ENCODE peak calls at places on chromosomes 16 and 17, in nine cellular contexts. One of them, this sample, is unnamed.

GRCh38 chr17:10156579-10157488 is 41.6 kb downstream of the GAS7 start:
- DNase-seq in HFF-Myc: no peak
- DNase-seq in foreskin fibroblast: no peak
- DNase-seq in esophagus muscularis mucosa: peak
- DNase-seq in OCI-LY7: no peak
- DNase-seq in CD8-positive, alpha-beta T cell: peak
- DNase-seq in stomach: peak
- DNase-seq in HFFc6: no peak
- DNase-seq in GM20000: peak
- DNase-seq in this sample: peak

GRCh38 chr16:20734056-20734455 is 7.6 kb downstream of the THUMPD1 start:
- DNase-seq in HFFc6: no peak
- DNase-seq in HFF-Myc: no peak
- DNase-seq in CD8-positive, alpha-beta T cell: no peak
- DNase-seq in foreskin fibroblast: no peak
- DNase-seq in esophagus muscularis mucosa: no peak
- DNase-seq in stomach: no peak
- DNase-seq in OCI-LY7: no peak
- DNase-seq in GM20000: no peak
- DNase-seq in this sample: no peak

GRCh38 chr16:10103096-10103495 is 79.1 kb downstream of the GRIN2A start:
- DNase-seq in CD8-positive, alpha-beta T cell: no peak
- DNase-seq in HFF-Myc: no peak
- DNase-seq in OCI-LY7: no peak
- DNase-seq in esophagus muscularis mucosa: no peak
- DNase-seq in HFFc6: peak
- DNase-seq in foreskin fibroblast: peak
- DNase-seq in stomach: no peak
- DNase-seq in GM20000: no peak
- DNase-seq in this sample: no peak

GRCh38 chr16:25580071-25580470 is 111.7 kb upstream of the HS3ST4 start:
- DNase-seq in HFF-Myc: no peak
- DNase-seq in OCI-LY7: no peak
- DNase-seq in HFFc6: no peak
- DNase-seq in esophagus muscularis mucosa: peak
- DNase-seq in foreskin fibroblast: no peak
- DNase-seq in GM20000: no peak
- DNase-seq in stomach: no peak
- DNase-seq in CD8-positive, alpha-beta T cell: no peak
- DNase-seq in this sample: no peak

GRCh38 chr17:45906927-45907622 is 12.7 kb downstream of the MAPT start:
- DNase-seq in foreskin fibroblast: no peak
- DNase-seq in HFFc6: no peak
- DNase-seq in GM20000: no peak
- DNase-seq in CD8-positive, alpha-beta T cell: no peak
- DNase-seq in stomach: no peak
- DNase-seq in HFF-Myc: no peak
- DNase-seq in esophagus muscularis mucosa: no peak
- DNase-seq in OCI-LY7: no peak
- DNase-seq in this sample: no peak

GRCh38 chr17:40582328-40582901 is 17.1 kb upstream of the CCR7 start:
- DNase-seq in esophagus muscularis mucosa: no peak
- DNase-seq in HFFc6: no peak
- DNase-seq in HFF-Myc: no peak
- DNase-seq in GM20000: peak
- DNase-seq in foreskin fibroblast: no peak
- DNase-seq in CD8-positive, alpha-beta T cell: peak
- DNase-seq in OCI-LY7: peak
- DNase-seq in stomach: peak
- DNase-seq in this sample: peak

GRCh38 chr17:36652716-36653115 is 51.3 kb downstream of the MRM1 start:
- DNase-seq in HFFc6: no peak
- DNase-seq in foreskin fibroblast: no peak
- DNase-seq in CD8-positive, alpha-beta T cell: no peak
- DNase-seq in esophagus muscularis mucosa: no peak
- DNase-seq in stomach: no peak
- DNase-seq in GM20000: no peak
- DNase-seq in OCI-LY7: no peak
- DNase-seq in HFF-Myc: no peak
- DNase-seq in this sample: no peak

GRCh38 chr16:81601601-81602251 is 157.1 kb downstream of the CMIP start:
- DNase-seq in foreskin fibroblast: peak
- DNase-seq in CD8-positive, alpha-beta T cell: no peak
- DNase-seq in stomach: no peak
- DNase-seq in OCI-LY7: no peak
- DNase-seq in GM20000: no peak
- DNase-seq in esophagus muscularis mucosa: no peak
- DNase-seq in HFFc6: no peak
- DNase-seq in HFF-Myc: no peak
- DNase-seq in this sample: no peak

GRCh38 chr16:11253009-11253994 is 2.7 kb downstream of the SOCS1 start:
- DNase-seq in HFFc6: peak
- DNase-seq in CD8-positive, alpha-beta T cell: peak
- DNase-seq in stomach: no peak
- DNase-seq in HFF-Myc: no peak
- DNase-seq in GM20000: no peak
- DNase-seq in OCI-LY7: peak
- DNase-seq in esophagus muscularis mucosa: no peak
- DNase-seq in foreskin fibroblast: peak
- DNase-seq in this sample: no peak

GRCh38 chr16:68993885-68994284 is 111.6 kb upstream of the HAS3 start:
- DNase-seq in HFFc6: peak
- DNase-seq in CD8-positive, alpha-beta T cell: no peak
- DNase-seq in HFF-Myc: peak
- DNase-seq in stomach: no peak
- DNase-seq in GM20000: no peak
- DNase-seq in OCI-LY7: no peak
- DNase-seq in esophagus muscularis mucosa: no peak
- DNase-seq in foreskin fibroblast: peak
- DNase-seq in this sample: no peak

GRCh38 chr17:50372222-50372621 is 762 bp downstream of the MRPL27 start:
- DNase-seq in HFFc6: no peak
- DNase-seq in CD8-positive, alpha-beta T cell: no peak
- DNase-seq in esophagus muscularis mucosa: no peak
- DNase-seq in foreskin fibroblast: no peak
- DNase-seq in GM20000: no peak
- DNase-seq in HFF-Myc: no peak
- DNase-seq in stomach: no peak
- DNase-seq in OCI-LY7: no peak
- DNase-seq in this sample: no peak

GRCh38 chr17:31573861-31574260 is 182.4 kb downstream of the RAB11FIP4 start:
- DNase-seq in OCI-LY7: no peak
- DNase-seq in stomach: no peak
- DNase-seq in CD8-positive, alpha-beta T cell: no peak
- DNase-seq in GM20000: no peak
- DNase-seq in HFF-Myc: no peak
- DNase-seq in foreskin fibroblast: no peak
- DNase-seq in HFFc6: no peak
- DNase-seq in esophagus muscularis mucosa: no peak
- DNase-seq in this sample: no peak

GRCh38 chr16:55418586-55418985 is 60.4 kb upstream of the MMP2 start:
- DNase-seq in GM20000: no peak
- DNase-seq in HFF-Myc: no peak
- DNase-seq in CD8-positive, alpha-beta T cell: no peak
- DNase-seq in OCI-LY7: no peak
- DNase-seq in esophagus muscularis mucosa: no peak
- DNase-seq in foreskin fibroblast: peak
- DNase-seq in HFFc6: no peak
- DNase-seq in stomach: no peak
- DNase-seq in this sample: no peak

GRCh38 chr16:84042879-84043485 is 387 bp upstream of the SLC38A8 start:
- DNase-seq in HFF-Myc: no peak
- DNase-seq in stomach: no peak
- DNase-seq in OCI-LY7: no peak
- DNase-seq in foreskin fibroblast: no peak
- DNase-seq in GM20000: no peak
- DNase-seq in esophagus muscularis mucosa: no peak
- DNase-seq in CD8-positive, alpha-beta T cell: no peak
- DNase-seq in HFFc6: no peak
- DNase-seq in this sample: no peak
- TF ChIP-seq CTCF in HFF-Myc: no peak
- TF ChIP-seq CTCF in stomach: no peak
- TF ChIP-seq CTCF in OCI-LY7: no peak
- TF ChIP-seq CTCF in foreskin fibroblast: no peak
- TF ChIP-seq CTCF in GM20000: no peak
- TF ChIP-seq CTCF in esophagus muscularis mucosa: no peak
- TF ChIP-seq CTCF in CD8-positive, alpha-beta T cell: no peak
- TF ChIP-seq CTCF in HFFc6: no peak
- TF ChIP-seq CTCF in this sample: no peak

GRCh38 chr17:67624886-67625656 is 92.7 kb upstream of the NOL11 start:
- DNase-seq in GM20000: no peak
- DNase-seq in OCI-LY7: no peak
- DNase-seq in esophagus muscularis mucosa: no peak
- DNase-seq in stomach: no peak
- DNase-seq in CD8-positive, alpha-beta T cell: no peak
- DNase-seq in HFF-Myc: no peak
- DNase-seq in foreskin fibroblast: no peak
- DNase-seq in HFFc6: no peak
- DNase-seq in this sample: no peak

GRCh38 chr17:67623767-67624166 is 94.0 kb upstream of the NOL11 start:
- DNase-seq in GM20000: no peak
- DNase-seq in stomach: no peak
- DNase-seq in foreskin fibroblast: no peak
- DNase-seq in CD8-positive, alpha-beta T cell: no peak
- DNase-seq in HFFc6: no peak
- DNase-seq in esophagus muscularis mucosa: no peak
- DNase-seq in HFF-Myc: no peak
- DNase-seq in OCI-LY7: no peak
- DNase-seq in this sample: no peak

GRCh38 chr17:67625971-67626370 is 91.8 kb upstream of the NOL11 start:
- DNase-seq in HFF-Myc: no peak
- DNase-seq in stomach: no peak
- DNase-seq in OCI-LY7: no peak
- DNase-seq in esophagus muscularis mucosa: no peak
- DNase-seq in HFFc6: no peak
- DNase-seq in GM20000: no peak
- DNase-seq in CD8-positive, alpha-beta T cell: no peak
- DNase-seq in foreskin fibroblast: no peak
- DNase-seq in this sample: no peak

GRCh38 chr17:67629963-67630320 is 87.8 kb upstream of the NOL11 start:
- DNase-seq in GM20000: peak
- DNase-seq in HFFc6: peak
- DNase-seq in stomach: no peak
- DNase-seq in HFF-Myc: peak
- DNase-seq in CD8-positive, alpha-beta T cell: no peak
- DNase-seq in foreskin fibroblast: peak
- DNase-seq in OCI-LY7: peak
- DNase-seq in esophagus muscularis mucosa: no peak
- DNase-seq in this sample: peak

GRCh38 chr17:67628580-67629013 is 89.1 kb upstream of the NOL11 start:
- DNase-seq in CD8-positive, alpha-beta T cell: no peak
- DNase-seq in GM20000: peak
- DNase-seq in HFF-Myc: no peak
- DNase-seq in OCI-LY7: peak
- DNase-seq in stomach: peak
- DNase-seq in HFFc6: no peak
- DNase-seq in esophagus muscularis mucosa: no peak
- DNase-seq in foreskin fibroblast: peak
- DNase-seq in this sample: peak
- TF ChIP-seq CTCF in CD8-positive, alpha-beta T cell: no peak
- TF ChIP-seq CTCF in GM20000: peak
- TF ChIP-seq CTCF in HFF-Myc: peak
- TF ChIP-seq CTCF in OCI-LY7: peak
- TF ChIP-seq CTCF in stomach: no peak
- TF ChIP-seq CTCF in HFFc6: peak
- TF ChIP-seq CTCF in esophagus muscularis mucosa: no peak
- TF ChIP-seq CTCF in foreskin fibroblast: no peak
- TF ChIP-seq CTCF in this sample: peak

DNA sequence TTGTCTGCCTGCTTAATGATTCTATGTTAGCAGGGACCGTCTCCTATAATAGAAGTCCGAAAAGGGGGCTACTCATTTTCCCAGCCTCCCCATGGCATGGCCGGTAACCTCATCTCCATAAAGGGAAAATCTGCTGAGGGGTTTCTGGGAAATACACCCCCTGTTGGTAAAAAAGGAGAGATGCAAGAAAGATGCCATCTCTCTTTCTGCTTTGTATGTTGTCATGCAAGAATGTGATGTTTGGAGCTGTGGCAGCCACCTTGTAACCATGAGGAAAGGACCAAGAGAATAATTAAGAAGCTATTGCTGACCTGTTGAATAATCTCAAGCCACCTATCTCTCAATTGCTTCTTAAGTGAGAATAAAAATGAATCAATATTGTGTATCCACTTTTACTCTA is 94.8 kb upstream of the XYLT1 start:
- DNase-seq in OCI-LY7: no peak
- DNase-seq in foreskin fibroblast: no peak
- DNase-seq in HFFc6: no peak
- DNase-seq in GM20000: no peak
- DNase-seq in stomach: no peak
- DNase-seq in CD8-positive, alpha-beta T cell: no peak
- DNase-seq in HFF-Myc: no peak
- DNase-seq in esophagus muscularis mucosa: no peak
- DNase-seq in this sample: no peak
- TF ChIP-seq CTCF in OCI-LY7: no peak
- TF ChIP-seq CTCF in foreskin fibroblast: no peak
- TF ChIP-seq CTCF in HFFc6: peak
- TF ChIP-seq CTCF in GM20000: no peak
- TF ChIP-seq CTCF in stomach: no peak
- TF ChIP-seq CTCF in CD8-positive, alpha-beta T cell: no peak
- TF ChIP-seq CTCF in HFF-Myc: peak
- TF ChIP-seq CTCF in esophagus muscularis mucosa: no peak
- TF ChIP-seq CTCF in this sample: no peak

GRCh38 chr16:15034266-15035162 is 21.4 kb downstream of the NTAN1 start:
- DNase-seq in CD8-positive, alpha-beta T cell: no peak
- DNase-seq in HFFc6: no peak
- DNase-seq in foreskin fibroblast: no peak
- DNase-seq in OCI-LY7: no peak
- DNase-seq in esophagus muscularis mucosa: no peak
- DNase-seq in stomach: no peak
- DNase-seq in GM20000: no peak
- DNase-seq in HFF-Myc: no peak
- DNase-seq in this sample: no peak
- TF ChIP-seq CTCF in CD8-positive, alpha-beta T cell: no peak
- TF ChIP-seq CTCF in HFFc6: no peak
- TF ChIP-seq CTCF in foreskin fibroblast: no peak
- TF ChIP-seq CTCF in OCI-LY7: no peak
- TF ChIP-seq CTCF in esophagus muscularis mucosa: no peak
- TF ChIP-seq CTCF in stomach: no peak
- TF ChIP-seq CTCF in GM20000: no peak
- TF ChIP-seq CTCF in HFF-Myc: no peak
- TF ChIP-seq CTCF in this sample: no peak

GRCh38 chr16:30829130-30830071 is 42.4 kb upstream of the ZNF629 start:
- DNase-seq in HFF-Myc: no peak
- DNase-seq in foreskin fibroblast: peak
- DNase-seq in HFFc6: no peak
- DNase-seq in stomach: peak
- DNase-seq in CD8-positive, alpha-beta T cell: no peak
- DNase-seq in GM20000: no peak
- DNase-seq in esophagus muscularis mucosa: no peak
- DNase-seq in OCI-LY7: no peak
- DNase-seq in this sample: no peak
- TF ChIP-seq CTCF in HFF-Myc: no peak
- TF ChIP-seq CTCF in foreskin fibroblast: no peak
- TF ChIP-seq CTCF in HFFc6: peak
- TF ChIP-seq CTCF in stomach: peak
- TF ChIP-seq CTCF in CD8-positive, alpha-beta T cell: no peak
- TF ChIP-seq CTCF in GM20000: no peak
- TF ChIP-seq CTCF in esophagus muscularis mucosa: no peak
- TF ChIP-seq CTCF in OCI-LY7: no peak
- TF ChIP-seq CTCF in this sample: no peak

This sample was measured in GM10248.